ENCODE peak calls at places on chromosomes 3 and 15, in six cellular contexts. J is cardiac muscle cell, G is tibial artery, Q is A549, D is SJSA1, M is BE2C. W is an unnamed sample. For H3K9me3, the result is how much of the 10 kb centered on the place peaks cover.

GRCh38 chr3:10204921-10205320 is 40.2 kb downstream of the IRAK2 start:
- DNase-seq in G (no peak), Q (no peak), D (no peak), J (no peak), M (no peak), W (no peak)

GRCh38 chr3:46089237-46090011 is 62.1 kb upstream of the XCR1 start:
- DNase-seq in J (peak), D (peak), G (peak), Q (peak), M (no peak), W (no peak)

GRCh38 chr3:4043867-4044575 is 244.8 kb downstream of the LRRN1 start:
- DNase-seq in G (no peak), D (no peak), Q (no peak), M (no peak), J (no peak), W (no peak)

GRCh38 chr3:10321630-10322354 is 880 bp upstream of the SEC13 start:
- DNase-seq in Q (no peak), M (no peak), J (no peak), G (no peak), D (no peak), W (no peak)

GRCh38 chr15:70775160-70775559 is 11.8 kb upstream of the UACA start:
- DNase-seq in J (peak), M (no peak), D (peak), G (no peak), Q (peak), W (no peak)

GRCh38 chr15:95298729-95299128 is 1031.8 kb upstream of the NR2F2 start:
- DNase-seq in J (no peak), G (no peak), D (no peak), M (no peak), Q (no peak), W (no peak)

GRCh38 chr15:77577350-77577749 is 55.4 kb downstream of the LINGO1 start:
- DNase-seq in D (no peak), Q (no peak), J (peak), M (peak), G (no peak), W (no peak)

GRCh38 chr15:64647367-64647766 is 128.0 kb downstream of the RBPMS2 start:
- DNase-seq in G (no peak), D (no peak), M (no peak), J (no peak), Q (no peak), W (no peak)

GRCh38 chr3:105847452-105847851 is 21.4 kb downstream of the CBLB start:
- DNase-seq in J (no peak), D (no peak), Q (no peak), G (no peak), M (no peak), W (no peak)

GRCh38 chr3:78221796-78222195 is 1181.9 kb downstream of the ROBO2 start:
- DNase-seq in Q (no peak), D (no peak), M (no peak), J (no peak), G (no peak), W (no peak)

GRCh38 chr3:159831466-159831865 is 157.2 kb upstream of the IL12A start:
- DNase-seq in Q (no peak), J (no peak), G (no peak), D (no peak), M (no peak), W (no peak)

GRCh38 chr3:170437151-170437550 is 18.5 kb downstream of the CLDN11 start:
- DNase-seq in Q (no peak), D (no peak), M (no peak), G (no peak), J (no peak), W (no peak)

GRCh38 chr3:8996681-8997121 is 33.4 kb upstream of the RAD18 start:
- DNase-seq in G (peak), Q (no peak), J (peak), D (no peak), M (no peak), W (no peak)

GRCh38 chr15:91499774-91500383 is 353.6 kb upstream of the SLCO3A1 start:
- DNase-seq in G (no peak), J (no peak), Q (no peak), D (no peak), M (no peak), W (no peak)

GRCh38 chr15:95295905-95296618 is 1034.4 kb upstream of the NR2F2 start:
- DNase-seq in D (no peak), G (no peak), Q (no peak), J (no peak), M (no peak), W (no peak)

GRCh38 chr3:12444582-12445468 is 39.5 kb upstream of the TSEN2 start:
- DNase-seq in Q (peak), M (peak), J (peak), G (no peak), D (no peak), W (no peak)

GRCh38 chr3:59167756-59168155 is 117.9 kb upstream of the CFAP20DC start:
- DNase-seq in M (no peak), Q (no peak), J (no peak), D (no peak), G (no peak), W (no peak)

GRCh38 chr15:67148196-67148701 is 82.8 kb downstream of the SMAD3 start:
- DNase-seq in Q (peak), G (peak), M (no peak), D (no peak), J (peak), W (no peak)

GRCh38 chr3:119359476-119359998 is 65.4 kb downstream of the ARHGAP31 start:
- DNase-seq in M (no peak), J (no peak), Q (no peak), D (no peak), G (no peak), W (no peak)

GRCh38 chr3:71441217-71441924 is 142.2 kb downstream of the FOXP1 start:
- DNase-seq in J (no peak), D (no peak), G (no peak), Q (no peak), M (no peak), W (no peak)

GRCh38 chr3:72068621-72069020 is 283.7 kb upstream of the PROK2 start:
- DNase-seq in D (no peak), J (no peak), Q (no peak), M (no peak), G (no peak), W (no peak)

GRCh38 chr3:71779674-71780377 is 5.1 kb downstream of the PROK2 start:
- DNase-seq in J (peak), D (no peak), M (no peak), G (no peak), Q (no peak), W (no peak)

GRCh38 chr15:68770206-68770605 is 50.5 kb downstream of the ANP32A start:
- DNase-seq in G (peak), J (no peak), Q (no peak), M (no peak), D (peak), W (no peak)

GRCh38 chr3:25856902-25857518 is 67.1 kb downstream of the OXSM start:
- DNase-seq in Q (peak), M (no peak), J (peak), G (no peak), D (no peak), W (no peak)

GRCh38 chr3:72337480-72337855 is 510.8 kb downstream of the SHQ1 start:
- DNase-seq in G (peak), D (no peak), J (no peak), Q (no peak), M (no peak), W (no peak)

GRCh38 chr3:124752051-124752450 is 21.8 kb downstream of the UMPS start:
- DNase-seq in M (no peak), Q (no peak), G (no peak), D (no peak), J (no peak), W (no peak)

DNA sequence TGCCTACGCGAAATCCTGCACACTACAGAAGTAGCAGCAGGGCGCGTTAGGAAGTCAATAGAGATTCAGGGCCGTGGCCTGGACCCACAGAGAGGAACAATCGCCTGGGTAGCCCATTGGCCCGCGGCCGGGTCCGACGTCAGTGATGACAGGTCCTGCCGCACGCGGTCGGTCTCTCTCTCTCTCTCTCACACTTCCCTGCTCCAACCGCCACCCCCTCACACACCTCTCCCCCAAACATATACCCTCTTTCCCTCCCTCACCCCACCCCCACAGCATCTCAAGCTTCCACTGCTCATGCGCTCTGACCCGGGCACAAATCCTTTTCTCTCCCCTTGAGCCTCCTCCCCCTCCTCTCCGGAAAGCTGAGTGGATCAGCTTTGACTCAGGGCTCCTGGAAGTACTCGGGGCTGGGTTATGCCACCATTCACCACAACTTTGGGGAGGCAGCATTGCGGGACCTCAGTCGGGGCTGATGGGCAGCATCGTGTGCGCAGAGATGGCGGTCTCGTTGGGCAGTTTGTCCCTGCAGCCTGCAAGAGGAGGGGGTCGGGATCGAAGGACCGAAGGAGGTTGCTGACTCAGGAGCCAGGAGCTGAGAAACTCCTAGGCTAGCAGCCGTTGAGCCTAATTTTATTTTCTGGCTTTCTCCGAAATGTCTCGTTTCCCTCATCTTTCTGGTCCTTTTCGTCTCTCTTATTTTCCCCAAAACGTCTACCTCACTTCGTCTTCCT is 9.0 kb downstream of the ZIC4 start:
- DNase-seq in Q (no peak), J (no peak), M (no peak), D (no peak), G (no peak), W (no peak)
- H3K9me3 ChIP-seq in Q (under half), J (under half), M (under half), D (under half), G (under half), W (under half)

GRCh38 chr3:178699810-178700209 is 163.6 kb downstream of the KCNMB2 start:
- DNase-seq in J (peak), M (no peak), Q (no peak), D (no peak), G (no peak), W (no peak)
- H3K9me3 ChIP-seq in J (under half), M (under half), Q (under half), D (under half), G (under half), W (under half)

DNA sequence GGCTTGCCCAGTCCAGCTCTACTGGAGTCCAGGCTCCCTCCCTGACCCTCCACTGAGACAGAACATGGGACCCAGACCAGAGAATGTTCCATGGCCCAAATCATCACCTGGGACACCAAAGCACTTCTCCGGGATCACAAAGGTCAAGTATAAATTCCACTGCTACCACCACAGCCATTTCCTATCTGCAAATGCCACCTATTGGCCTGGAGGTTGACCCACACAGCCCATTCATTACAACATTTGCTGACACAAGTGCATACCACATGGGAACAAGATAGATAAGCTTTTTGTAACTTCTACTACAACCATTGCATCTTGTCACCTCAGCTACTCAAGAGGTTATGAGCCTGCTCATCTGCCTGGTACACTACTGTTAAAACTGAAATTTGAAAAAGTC is 126.8 kb upstream of the NECTIN3 start:
- DNase-seq in G (no peak), Q (no peak), J (no peak), M (no peak), D (no peak), W (no peak)
- H3K9me3 ChIP-seq in G (under half), Q (under half), J (under half), M (under half), D (under half), W (under half)

GRCh38 chr3:36679384-36680200 is 84.8 kb downstream of the DCLK3 start:
- DNase-seq in M (no peak), G (no peak), D (no peak), J (peak), Q (peak), W (no peak)
- H3K9me3 ChIP-seq in M (under half), G (under half), D (under half), J (under half), Q (under half), W (under half)

GRCh38 chr15:25054329-25054728 is 99.5 kb downstream of the SNRPN start:
- DNase-seq in G (no peak), D (no peak), M (no peak), J (no peak), Q (no peak), W (no peak)
- H3K9me3 ChIP-seq in G (half or more), D (half or more), M (half or more), J (under half), Q (half or more), W (half or more)

DNA sequence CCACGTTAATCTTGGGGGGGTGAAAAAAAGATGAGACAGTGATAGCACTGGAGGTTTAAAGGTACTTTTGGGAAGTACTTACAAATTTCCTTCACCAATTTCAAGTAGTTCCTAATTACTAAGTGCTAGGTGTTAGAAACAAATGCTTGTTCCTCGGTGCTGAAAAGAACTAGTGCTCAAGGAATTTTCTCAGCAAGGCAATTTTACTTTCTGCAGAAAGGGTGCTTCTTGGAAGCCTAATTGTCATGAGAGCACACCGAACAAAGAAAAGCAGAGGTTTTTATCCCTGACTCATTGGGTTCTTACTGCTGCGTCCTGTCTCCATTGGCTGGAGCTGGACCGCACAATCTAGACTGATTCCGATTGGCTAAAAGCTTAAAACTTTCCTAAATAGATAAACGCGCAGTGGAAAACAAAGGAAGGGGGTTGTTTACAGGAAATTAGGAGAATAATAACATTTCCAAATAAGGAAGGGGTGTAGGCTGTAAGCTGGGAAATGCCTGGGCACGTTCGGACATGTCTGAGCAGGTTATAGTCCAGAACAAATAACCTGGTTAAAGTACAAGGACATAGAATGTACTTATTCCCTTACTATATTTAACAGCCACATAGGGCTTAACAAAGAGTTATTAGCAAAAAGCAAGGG is 49.6 kb downstream of the CHD2 start:
- DNase-seq in J (no peak), Q (peak), D (no peak), G (no peak), M (no peak), W (no peak)
- H3K9me3 ChIP-seq in J (under half), Q (under half), D (under half), G (under half), M (under half), W (under half)

DNA sequence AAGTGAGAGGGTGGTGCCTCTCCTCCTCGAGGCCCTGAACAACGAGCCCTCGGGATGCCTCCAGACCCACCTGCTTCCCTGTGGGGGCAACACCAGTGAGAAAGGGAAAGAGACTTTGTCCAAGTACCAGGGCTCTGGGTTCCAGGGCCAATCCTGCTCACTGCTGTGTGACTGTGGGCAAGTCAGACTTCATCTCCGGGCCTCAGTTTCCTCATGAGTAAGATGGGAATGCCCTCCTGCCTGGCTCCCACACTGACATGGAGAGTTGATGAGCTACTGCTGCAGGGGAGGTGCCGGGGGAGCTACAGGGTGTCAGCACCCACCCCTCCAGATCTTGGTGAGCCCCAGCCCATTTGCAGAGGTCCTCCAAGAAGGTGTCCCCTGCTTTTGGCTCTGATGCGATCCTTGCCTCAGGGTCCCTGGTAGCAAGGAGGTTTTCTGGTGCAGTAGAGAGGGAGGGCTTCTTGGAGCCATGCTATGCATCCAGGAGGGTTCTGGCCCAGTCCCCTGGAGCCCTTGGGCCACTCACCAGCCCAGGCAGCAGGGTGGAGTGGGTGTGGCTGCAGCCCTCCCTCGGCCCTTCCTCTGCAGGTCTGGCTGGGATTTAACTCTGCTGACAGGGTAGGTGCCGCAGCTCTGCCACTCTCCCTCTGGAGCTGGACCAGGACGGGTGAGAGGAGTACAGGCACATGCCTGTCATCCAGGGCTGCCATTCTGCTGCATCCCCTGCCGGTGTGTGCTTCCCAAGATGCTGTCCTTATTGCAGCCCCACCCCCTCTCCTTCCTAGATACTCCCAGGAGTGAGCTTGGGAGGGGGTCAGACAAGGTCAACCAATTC is 26.9 kb downstream of the LOXL1 start:
- DNase-seq in M (no peak), Q (no peak), G (peak), D (no peak), J (no peak), W (no peak)
- H3K9me3 ChIP-seq in M (under half), Q (under half), G (under half), D (under half), J (under half), W (under half)

DNA sequence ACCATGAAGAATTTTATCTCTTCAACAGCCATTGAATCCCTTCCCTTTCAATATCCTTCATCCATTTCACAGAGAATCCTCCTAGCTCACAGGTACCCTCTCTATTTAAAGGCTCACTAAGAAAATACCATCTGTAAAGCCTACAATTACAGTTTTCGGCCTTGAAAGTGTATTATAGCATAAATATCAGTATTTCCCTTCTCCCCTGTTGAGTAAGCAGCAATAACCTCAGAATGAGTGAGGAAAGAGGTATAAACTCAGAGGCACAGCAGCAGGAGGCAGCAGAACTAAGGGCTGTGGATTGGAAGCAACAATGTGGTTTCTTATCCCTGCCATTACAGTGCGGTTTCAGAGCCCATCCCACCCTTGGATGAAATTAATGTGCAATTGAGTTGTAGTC is 360.6 kb upstream of the ATP10A start:
- DNase-seq in M (no peak), D (no peak), J (no peak), Q (no peak), G (no peak), W (no peak)
- H3K9me3 ChIP-seq in M (under half), D (under half), J (under half), Q (under half), G (under half), W (under half)